ENCODE peak calls at places on chromosomes 7 and 10, in six cellular contexts. One of them, this sample, is unnamed.

GRCh38 chr10:116866987-116867595 is 17.8 kb downstream of the ENO4 start:
- DNase-seq in CD8-positive, alpha-beta T cell: no peak
- DNase-seq in HFF-Myc: no peak
- DNase-seq in cardiac fibroblast: peak; percentile 18
- DNase-seq in A549: no peak
- DNase-seq in sigmoid colon: no peak
- DNase-seq in this sample: no peak

GRCh38 chr7:105672820-105673219 is 91.5 kb upstream of the EFCAB10 start:
- DNase-seq in CD8-positive, alpha-beta T cell: no peak
- DNase-seq in HFF-Myc: no peak
- DNase-seq in cardiac fibroblast: no peak
- DNase-seq in A549: no peak
- DNase-seq in sigmoid colon: no peak
- DNase-seq in this sample: no peak

GRCh38 chr10:21600804-21601512 is 66.9 kb downstream of the MLLT10 start:
- DNase-seq in CD8-positive, alpha-beta T cell: no peak
- DNase-seq in HFF-Myc: no peak
- DNase-seq in cardiac fibroblast: no peak
- DNase-seq in A549: no peak
- DNase-seq in sigmoid colon: no peak
- DNase-seq in this sample: no peak

GRCh38 chr7:26858229-26858568 is 6.2 kb downstream of the SKAP2 start:
- DNase-seq in CD8-positive, alpha-beta T cell: no peak
- DNase-seq in HFF-Myc: no peak
- DNase-seq in cardiac fibroblast: no peak
- DNase-seq in A549: no peak
- DNase-seq in sigmoid colon: no peak
- DNase-seq in this sample: no peak

GRCh38 chr10:68598978-68599753 is 39.0 kb downstream of the TET1 start:
- DNase-seq in CD8-positive, alpha-beta T cell: no peak
- DNase-seq in HFF-Myc: no peak
- DNase-seq in cardiac fibroblast: peak; percentile 78
- DNase-seq in A549: no peak
- DNase-seq in sigmoid colon: peak; percentile 75
- DNase-seq in this sample: peak; percentile 65

GRCh38 chr7:106871793-106872571 is 6.9 kb downstream of the PIK3CG start:
- DNase-seq in CD8-positive, alpha-beta T cell: no peak
- DNase-seq in HFF-Myc: no peak
- DNase-seq in cardiac fibroblast: no peak
- DNase-seq in A549: no peak
- DNase-seq in sigmoid colon: no peak
- DNase-seq in this sample: no peak

GRCh38 chr10:74297389-74298080 is 146.5 kb downstream of the ADK start:
- DNase-seq in CD8-positive, alpha-beta T cell: no peak
- DNase-seq in HFF-Myc: no peak
- DNase-seq in cardiac fibroblast: no peak
- DNase-seq in A549: no peak
- DNase-seq in sigmoid colon: no peak
- DNase-seq in this sample: peak; percentile 16

GRCh38 chr10:117425908-117426566 is 50.8 kb upstream of the PDZD8 start:
- DNase-seq in CD8-positive, alpha-beta T cell: no peak
- DNase-seq in HFF-Myc: no peak
- DNase-seq in cardiac fibroblast: no peak
- DNase-seq in A549: no peak
- DNase-seq in sigmoid colon: no peak
- DNase-seq in this sample: no peak

GRCh38 chr7:20554072-20554471 is 61.4 kb upstream of the ABCB5 start:
- DNase-seq in CD8-positive, alpha-beta T cell: no peak
- DNase-seq in HFF-Myc: no peak
- DNase-seq in cardiac fibroblast: no peak
- DNase-seq in A549: no peak
- DNase-seq in sigmoid colon: no peak
- DNase-seq in this sample: no peak

GRCh38 chr7:149000961-149001360 is 27.3 kb downstream of the PDIA4 start:
- DNase-seq in CD8-positive, alpha-beta T cell: no peak
- DNase-seq in HFF-Myc: no peak
- DNase-seq in cardiac fibroblast: no peak
- DNase-seq in A549: no peak
- DNase-seq in sigmoid colon: no peak
- DNase-seq in this sample: no peak

GRCh38 chr7:56287429-56288138 is 171.4 kb upstream of the NUPR2 start:
- DNase-seq in CD8-positive, alpha-beta T cell: no peak
- DNase-seq in HFF-Myc: no peak
- DNase-seq in cardiac fibroblast: no peak
- DNase-seq in A549: no peak
- DNase-seq in sigmoid colon: no peak
- DNase-seq in this sample: no peak

GRCh38 chr10:74921744-74922143 is 95.3 kb downstream of the KAT6B start:
- DNase-seq in CD8-positive, alpha-beta T cell: no peak
- DNase-seq in HFF-Myc: no peak
- DNase-seq in cardiac fibroblast: no peak
- DNase-seq in A549: no peak
- DNase-seq in sigmoid colon: no peak
- DNase-seq in this sample: no peak

GRCh38 chr7:152989889-152990380 is 230.4 kb downstream of the ACTR3B start:
- DNase-seq in CD8-positive, alpha-beta T cell: no peak
- DNase-seq in HFF-Myc: no peak
- DNase-seq in cardiac fibroblast: peak; percentile 2
- DNase-seq in A549: no peak
- DNase-seq in sigmoid colon: no peak
- DNase-seq in this sample: no peak

GRCh38 chr10:110771486-110771885 is 100.2 kb upstream of the PDCD4 start:
- DNase-seq in CD8-positive, alpha-beta T cell: no peak
- DNase-seq in HFF-Myc: no peak
- DNase-seq in cardiac fibroblast: no peak
- DNase-seq in A549: no peak
- DNase-seq in sigmoid colon: no peak
- DNase-seq in this sample: no peak

GRCh38 chr7:117004899-117005298 is 51.6 kb downstream of the ST7 start:
- DNase-seq in CD8-positive, alpha-beta T cell: no peak
- DNase-seq in HFF-Myc: no peak
- DNase-seq in cardiac fibroblast: peak; percentile 29
- DNase-seq in A549: no peak
- DNase-seq in sigmoid colon: no peak
- DNase-seq in this sample: no peak

GRCh38 chr10:484925-485661 is 204.4 kb downstream of the DIP2C start:
- DNase-seq in CD8-positive, alpha-beta T cell: no peak
- DNase-seq in HFF-Myc: no peak
- DNase-seq in cardiac fibroblast: no peak
- DNase-seq in A549: no peak
- DNase-seq in sigmoid colon: no peak
- DNase-seq in this sample: no peak

GRCh38 chr10:44747593-44748172 is 163.5 kb upstream of the TMEM72 start:
- DNase-seq in CD8-positive, alpha-beta T cell: no peak
- DNase-seq in HFF-Myc: no peak
- DNase-seq in cardiac fibroblast: no peak
- DNase-seq in A549: no peak
- DNase-seq in sigmoid colon: no peak
- DNase-seq in this sample: no peak

GRCh38 chr10:96666738-96667137 is 53.6 kb downstream of the PIK3AP1 start:
- DNase-seq in CD8-positive, alpha-beta T cell: no peak
- DNase-seq in HFF-Myc: no peak
- DNase-seq in cardiac fibroblast: no peak
- DNase-seq in A549: no peak
- DNase-seq in sigmoid colon: no peak
- DNase-seq in this sample: no peak

GRCh38 chr10:10138685-10139084 is 879.0 kb upstream of the CELF2 start:
- DNase-seq in CD8-positive, alpha-beta T cell: no peak
- DNase-seq in HFF-Myc: no peak
- DNase-seq in cardiac fibroblast: no peak
- DNase-seq in A549: no peak
- DNase-seq in sigmoid colon: no peak
- DNase-seq in this sample: no peak

GRCh38 chr10:110502851-110503301 is 5.2 kb downstream of the DUSP5 start:
- DNase-seq in CD8-positive, alpha-beta T cell: no peak
- DNase-seq in HFF-Myc: no peak
- DNase-seq in cardiac fibroblast: peak; percentile 92
- DNase-seq in A549: no peak
- DNase-seq in sigmoid colon: peak; percentile 91
- DNase-seq in this sample: no peak

GRCh38 chr7:156969972-156970420 is 20.5 kb downstream of the NOM1 start:
- DNase-seq in CD8-positive, alpha-beta T cell: no peak
- DNase-seq in HFF-Myc: no peak
- DNase-seq in cardiac fibroblast: peak; percentile 25
- DNase-seq in A549: no peak
- DNase-seq in sigmoid colon: no peak
- DNase-seq in this sample: no peak

GRCh38 chr10:104267721-104268690 is 978 bp upstream of the GSTO2 start:
- DNase-seq in CD8-positive, alpha-beta T cell: no peak
- DNase-seq in HFF-Myc: no peak
- DNase-seq in cardiac fibroblast: peak; percentile 20
- DNase-seq in A549: no peak
- DNase-seq in sigmoid colon: no peak
- DNase-seq in this sample: no peak

GRCh38 chr10:101130984-101131961 is at the start of gene TLX1:
- DNase-seq in CD8-positive, alpha-beta T cell: no peak
- DNase-seq in HFF-Myc: no peak
- DNase-seq in cardiac fibroblast: no peak
- DNase-seq in A549: no peak
- DNase-seq in sigmoid colon: peak; percentile 63
- DNase-seq in this sample: no peak

GRCh38 chr7:42238709-42239395 is 1.8 kb upstream of the GLI3 start:
- DNase-seq in CD8-positive, alpha-beta T cell: no peak
- DNase-seq in HFF-Myc: no peak
- DNase-seq in cardiac fibroblast: peak; percentile 77
- DNase-seq in A549: no peak
- DNase-seq in sigmoid colon: peak; percentile 85
- DNase-seq in this sample: no peak

GRCh38 chr7:44348300-44348699 is 22.9 kb upstream of the CAMK2B start:
- DNase-seq in CD8-positive, alpha-beta T cell: no peak
- DNase-seq in HFF-Myc: no peak
- DNase-seq in cardiac fibroblast: peak; percentile 44
- DNase-seq in A549: peak; percentile 28
- DNase-seq in sigmoid colon: no peak
- DNase-seq in this sample: no peak
- H3K4me3 ChIP-seq in CD8-positive, alpha-beta T cell: no peak overlapping the region
- H3K4me3 ChIP-seq in HFF-Myc: no peak overlapping the region
- H3K4me3 ChIP-seq in cardiac fibroblast: no peak overlapping the region
- H3K4me3 ChIP-seq in A549: no peak overlapping the region
- H3K4me3 ChIP-seq in sigmoid colon: no peak overlapping the region
- H3K4me3 ChIP-seq in this sample: no peak overlapping the region

DNA sequence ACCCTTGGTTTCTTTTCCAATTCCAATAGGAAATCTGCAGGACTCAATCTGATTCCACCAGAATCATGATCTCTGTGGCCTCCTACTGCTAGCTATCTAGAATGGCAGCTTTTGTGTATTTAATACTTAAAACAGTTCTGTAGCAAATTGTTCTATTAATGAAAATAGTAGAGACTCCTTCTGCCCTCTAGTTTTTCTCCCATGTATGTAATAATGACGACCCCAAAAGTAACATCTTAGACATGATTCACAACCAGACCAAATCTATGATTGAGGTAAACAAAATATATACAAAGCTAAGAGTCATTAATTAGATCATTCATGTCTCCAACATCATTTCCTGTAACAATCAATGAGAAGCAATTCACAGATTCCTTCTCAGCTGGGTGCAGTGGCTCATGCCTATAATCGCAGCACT is 259.1 kb upstream of the MKLN1 start:
- DNase-seq in CD8-positive, alpha-beta T cell: no peak
- DNase-seq in HFF-Myc: no peak
- DNase-seq in cardiac fibroblast: peak; percentile 39
- DNase-seq in A549: peak; percentile 29
- DNase-seq in sigmoid colon: no peak
- DNase-seq in this sample: no peak
- TF ChIP-seq CTCF in CD8-positive, alpha-beta T cell: no peak
- TF ChIP-seq CTCF in HFF-Myc: peak; percentile 27
- TF ChIP-seq CTCF in cardiac fibroblast: peak; percentile 41
- TF ChIP-seq CTCF in A549: no peak
- TF ChIP-seq CTCF in sigmoid colon: no peak
- TF ChIP-seq CTCF in this sample: peak; percentile 23

GRCh38 chr10:119761106-119761505 is 35.3 kb downstream of the INPP5F start:
- DNase-seq in CD8-positive, alpha-beta T cell: no peak
- DNase-seq in HFF-Myc: peak; percentile 39
- DNase-seq in cardiac fibroblast: peak; percentile 79
- DNase-seq in A549: no peak
- DNase-seq in sigmoid colon: no peak
- DNase-seq in this sample: peak; percentile 74
- H3K4me3 ChIP-seq in CD8-positive, alpha-beta T cell: no peak overlapping the region
- H3K4me3 ChIP-seq in HFF-Myc: no peak overlapping the region
- H3K4me3 ChIP-seq in cardiac fibroblast: no peak overlapping the region
- H3K4me3 ChIP-seq in A549: no peak overlapping the region
- H3K4me3 ChIP-seq in sigmoid colon: no peak overlapping the region
- H3K4me3 ChIP-seq in this sample: no peak overlapping the region

DNA sequence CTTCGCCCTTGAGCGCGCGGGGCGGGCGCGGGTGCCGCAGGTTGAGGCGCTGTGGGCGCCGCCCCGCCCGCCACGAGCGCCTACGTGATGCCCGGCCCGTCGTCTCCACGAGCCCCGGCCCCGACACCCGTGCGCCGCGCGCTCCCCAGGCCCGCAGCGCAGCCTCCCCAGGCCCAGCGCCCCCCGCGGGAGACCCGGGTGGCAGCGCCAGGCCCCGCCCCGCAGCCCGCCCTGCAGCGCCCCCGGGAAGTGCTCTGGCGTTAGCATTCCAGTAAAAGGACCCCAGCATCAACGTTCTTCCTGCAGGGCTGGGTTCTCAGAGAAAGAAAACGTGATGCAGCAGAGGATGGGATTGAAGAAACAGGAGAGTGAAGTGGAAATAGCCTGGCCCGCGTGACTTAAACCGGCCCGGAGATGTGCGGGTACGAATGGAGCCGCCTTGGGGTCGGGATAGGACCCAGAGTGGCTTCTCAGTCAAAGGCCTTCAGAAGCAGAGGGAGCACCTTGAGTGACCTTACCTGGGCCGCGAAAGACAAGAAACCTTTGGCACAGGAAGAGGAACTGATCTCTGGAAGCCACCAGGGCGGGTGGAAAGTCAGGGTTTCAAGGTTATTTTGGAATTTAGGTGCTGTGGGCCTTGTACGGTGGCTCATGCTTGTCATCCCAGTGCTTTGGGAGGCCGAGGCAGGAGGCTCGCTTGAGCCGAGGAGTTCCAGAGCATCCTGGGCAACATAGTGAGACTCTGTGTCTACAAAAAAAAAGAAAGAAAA is 1.8 kb downstream of the PFKP start:
- DNase-seq in CD8-positive, alpha-beta T cell: no peak
- DNase-seq in HFF-Myc: no peak
- DNase-seq in cardiac fibroblast: peak; percentile 46
- DNase-seq in A549: no peak
- DNase-seq in sigmoid colon: no peak
- DNase-seq in this sample: no peak
- TF ChIP-seq CTCF in CD8-positive, alpha-beta T cell: no peak
- TF ChIP-seq CTCF in HFF-Myc: no peak
- TF ChIP-seq CTCF in cardiac fibroblast: no peak
- TF ChIP-seq CTCF in A549: no peak
- TF ChIP-seq CTCF in sigmoid colon: no peak
- TF ChIP-seq CTCF in this sample: no peak

DNA sequence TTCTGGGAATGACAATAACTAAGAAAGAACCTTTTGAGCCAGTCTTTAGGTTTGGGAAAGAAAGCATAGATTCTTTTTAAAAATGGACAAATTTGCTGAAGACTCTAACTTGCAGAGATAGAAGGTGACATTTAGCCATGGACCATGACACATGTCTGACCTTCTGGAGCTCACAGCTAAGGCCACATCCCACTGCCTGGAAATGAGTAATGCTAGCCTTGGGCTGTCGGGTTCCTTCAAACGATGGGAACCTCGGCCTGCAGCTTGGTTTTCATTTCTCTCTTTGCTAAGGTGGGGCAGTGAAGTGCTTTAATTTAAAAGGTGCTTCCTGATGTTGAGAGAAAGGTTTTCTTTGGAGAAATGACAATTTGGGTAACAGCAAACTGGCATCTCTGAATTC is 223.2 kb downstream of the FANK1 start:
- DNase-seq in CD8-positive, alpha-beta T cell: no peak
- DNase-seq in HFF-Myc: no peak
- DNase-seq in cardiac fibroblast: no peak
- DNase-seq in A549: no peak
- DNase-seq in sigmoid colon: no peak
- DNase-seq in this sample: no peak
- H3K4me3 ChIP-seq in CD8-positive, alpha-beta T cell: no peak overlapping the region
- H3K4me3 ChIP-seq in HFF-Myc: no peak overlapping the region
- H3K4me3 ChIP-seq in cardiac fibroblast: no peak overlapping the region
- H3K4me3 ChIP-seq in A549: no peak overlapping the region
- H3K4me3 ChIP-seq in sigmoid colon: no peak overlapping the region
- H3K4me3 ChIP-seq in this sample: no peak overlapping the region